ENCODE peak calls at places on chromosomes 4 and X, in four cellular contexts. One of them, this sample, is unnamed.

GRCh38 chr4:125316391-125316780 is 1.6 kb downstream of the FAT4 start:
- DNase-seq in cardiac muscle cell: peak; percentile 41
- DNase-seq in ascending aorta: no peak
- DNase-seq in body of pancreas: peak; percentile 31
- DNase-seq in this sample: peak; percentile 49

GRCh38 chr4:185128272-185129119 is 14.6 kb upstream of the SLC25A4 start:
- DNase-seq in cardiac muscle cell: peak; percentile 47
- DNase-seq in ascending aorta: no peak
- DNase-seq in body of pancreas: peak; percentile 32
- DNase-seq in this sample: no peak

GRCh38 chrX:68676340-68676739 is 28.9 kb downstream of the STARD8 start:
- DNase-seq in cardiac muscle cell: no peak
- DNase-seq in ascending aorta: no peak
- DNase-seq in body of pancreas: no peak
- DNase-seq in this sample: no peak

GRCh38 chr4:123191728-123192127 is 204.9 kb upstream of the SPRY1 start:
- DNase-seq in cardiac muscle cell: no peak
- DNase-seq in ascending aorta: no peak
- DNase-seq in body of pancreas: no peak
- DNase-seq in this sample: no peak

GRCh38 chr4:147782087-147782781 is 50.3 kb downstream of the ARHGAP10 start:
- DNase-seq in cardiac muscle cell: peak; percentile 41
- DNase-seq in ascending aorta: no peak
- DNase-seq in body of pancreas: no peak
- DNase-seq in this sample: no peak

GRCh38 chr4:80454040-80454439 is 118.5 kb downstream of the CFAP299 start:
- DNase-seq in cardiac muscle cell: no peak
- DNase-seq in ascending aorta: no peak
- DNase-seq in body of pancreas: no peak
- DNase-seq in this sample: no peak

GRCh38 chr4:48481581-48481980 is 1.6 kb upstream of the SLC10A4 start:
- DNase-seq in cardiac muscle cell: no peak
- DNase-seq in ascending aorta: no peak
- DNase-seq in body of pancreas: no peak
- DNase-seq in this sample: no peak

GRCh38 chr4:98746530-98746929 is 88.1 kb upstream of the TSPAN5 start:
- DNase-seq in cardiac muscle cell: no peak
- DNase-seq in ascending aorta: no peak
- DNase-seq in body of pancreas: no peak
- DNase-seq in this sample: no peak

GRCh38 chr4:144817081-144817480 is 171.1 kb downstream of the HHIP start:
- DNase-seq in cardiac muscle cell: no peak
- DNase-seq in ascending aorta: no peak
- DNase-seq in body of pancreas: no peak
- DNase-seq in this sample: no peak

GRCh38 chr4:123741906-123742305 is 345.3 kb downstream of the SPRY1 start:
- DNase-seq in cardiac muscle cell: peak; percentile 75
- DNase-seq in ascending aorta: no peak
- DNase-seq in body of pancreas: no peak
- DNase-seq in this sample: no peak

GRCh38 chrX:34638116-34638515 is 19.0 kb downstream of the TMEM47 start:
- DNase-seq in cardiac muscle cell: peak; percentile 62
- DNase-seq in ascending aorta: no peak
- DNase-seq in body of pancreas: no peak
- DNase-seq in this sample: no peak

GRCh38 chr4:177079327-177079726 is 230.3 kb upstream of the NEIL3 start:
- DNase-seq in cardiac muscle cell: no peak
- DNase-seq in ascending aorta: no peak
- DNase-seq in body of pancreas: no peak
- DNase-seq in this sample: no peak

GRCh38 chr4:87973283-87974169 is 2.0 kb upstream of the SPP1 start:
- DNase-seq in cardiac muscle cell: peak; percentile 65
- DNase-seq in ascending aorta: no peak
- DNase-seq in body of pancreas: peak; percentile 62
- DNase-seq in this sample: no peak

GRCh38 chr4:92268642-92269041 is 35.1 kb upstream of the GRID2 start:
- DNase-seq in cardiac muscle cell: no peak
- DNase-seq in ascending aorta: no peak
- DNase-seq in body of pancreas: no peak
- DNase-seq in this sample: no peak
- H3K27ac ChIP-seq in cardiac muscle cell: no peak overlapping the region
- H3K27ac ChIP-seq in ascending aorta: no peak overlapping the region
- H3K27ac ChIP-seq in body of pancreas: no peak overlapping the region
- H3K27ac ChIP-seq in this sample: no peak overlapping the region

GRCh38 chrX:55742649-55743048 is 25.1 kb downstream of the RRAGB start:
- DNase-seq in cardiac muscle cell: no peak
- DNase-seq in ascending aorta: no peak
- DNase-seq in body of pancreas: no peak
- DNase-seq in this sample: no peak

DNA sequence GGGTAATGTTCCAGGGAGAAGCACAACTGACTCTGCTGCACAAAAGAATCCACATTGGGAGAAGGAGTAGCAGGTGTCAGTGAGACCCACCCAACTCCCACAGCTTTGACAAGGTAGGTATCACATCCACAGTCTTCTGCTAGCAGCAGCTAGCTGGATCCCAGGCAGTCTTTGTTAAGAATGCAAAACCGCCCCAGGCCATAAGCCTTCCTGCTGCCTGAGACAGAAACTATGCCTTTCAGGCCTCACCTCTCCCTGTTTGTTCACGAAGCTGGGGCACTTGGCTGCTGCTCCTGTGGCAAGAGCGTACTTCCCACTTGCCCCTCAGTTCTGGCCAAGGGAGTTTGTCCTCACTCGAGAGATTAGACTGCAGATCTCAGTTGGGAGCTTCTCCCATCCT is 21.4 kb downstream of the RRAGB start:
- DNase-seq in cardiac muscle cell: no peak
- DNase-seq in ascending aorta: no peak
- DNase-seq in body of pancreas: no peak
- DNase-seq in this sample: no peak
- H3K27me3 ChIP-seq in cardiac muscle cell: no peaks in the 10 kb centered on the region
- H3K27me3 ChIP-seq in ascending aorta: no peaks in the 10 kb centered on the region
- H3K27me3 ChIP-seq in body of pancreas: no peaks in the 10 kb centered on the region
- H3K27me3 ChIP-seq in this sample: no peaks in the 10 kb centered on the region

GRCh38 chr4:41363384-41363981 is 106.8 kb downstream of the UCHL1 start:
- DNase-seq in cardiac muscle cell: peak; percentile 42
- DNase-seq in ascending aorta: peak; percentile 14
- DNase-seq in body of pancreas: no peak
- DNase-seq in this sample: peak; percentile 44
- H3K4me3 ChIP-seq in cardiac muscle cell: no peak overlapping the region
- H3K4me3 ChIP-seq in ascending aorta: peak overlapping the region; percentile 98
- H3K4me3 ChIP-seq in body of pancreas: no peak overlapping the region
- H3K4me3 ChIP-seq in this sample: no peak overlapping the region

DNA sequence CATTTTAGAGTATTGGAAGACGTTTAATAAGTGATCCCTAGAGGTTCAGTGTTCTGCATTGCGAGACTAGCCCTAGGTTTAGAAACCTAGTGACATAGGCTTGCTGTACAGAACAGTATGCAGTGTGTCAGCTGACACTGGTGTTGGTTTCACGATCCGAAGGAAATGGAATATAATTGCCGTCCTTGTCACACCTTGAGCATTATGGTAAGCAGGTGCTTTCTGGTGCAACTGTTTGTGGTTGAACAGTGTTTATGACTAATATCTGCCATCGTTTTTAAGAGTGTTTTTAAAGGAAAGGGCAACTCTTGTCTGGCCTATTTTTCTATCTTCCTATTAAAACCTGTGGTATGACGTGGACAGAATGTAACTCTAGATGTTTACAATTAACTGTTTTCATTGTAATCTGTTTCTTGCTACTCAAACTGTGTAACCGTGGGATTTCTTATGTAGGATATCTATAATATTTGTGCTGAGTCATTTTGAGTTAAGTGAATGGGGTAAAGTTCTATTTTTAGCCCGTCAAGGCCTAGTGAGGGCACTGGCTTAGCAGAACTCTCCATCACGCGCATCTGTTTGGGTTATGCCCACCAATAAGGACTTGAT is 53.8 kb upstream of the TBC1D14 start:
- DNase-seq in cardiac muscle cell: peak; percentile 66
- DNase-seq in ascending aorta: no peak
- DNase-seq in body of pancreas: no peak
- DNase-seq in this sample: no peak
- H3K27ac ChIP-seq in cardiac muscle cell: peak overlapping the region; percentile 75
- H3K27ac ChIP-seq in ascending aorta: peak overlapping the region; percentile 68
- H3K27ac ChIP-seq in body of pancreas: peak overlapping the region; percentile 26
- H3K27ac ChIP-seq in this sample: peak overlapping the region; percentile 86